ENCODE peak calls at places on chromosomes 7 and 10, in five cellular contexts. D is left ventricle myocardium inferior; T is lower lobe of right lung; L is stimulated activated CD8-positive, alpha-beta memory T cell treated with anti-CD3 and anti-CD28 coated beads, Interleukin-4, amount 100 ng/mL, for 1 hour; B is NCI-H2029. Q is an unnamed sample.

GRCh38 chr10:1241322-1241890 is 185.2 kb downstream of the WDR37 start:
- DNase-seq in D (no peak), T (no peak), L (no peak), B (no peak), Q (no peak)

GRCh38 chr7:28163955-28164354 is 16.6 kb downstream of the JAZF1 start:
- DNase-seq in D (no peak), T (no peak), L (no peak), B (no peak), Q (no peak)

GRCh38 chr10:132722980-132723970 is 62.7 kb downstream of the NKX6-2 start:
- DNase-seq in D (no peak), T (no peak), L (no peak), B (no peak), Q (no peak)

GRCh38 chr7:44460325-44460724 is 30.1 kb downstream of the NUDCD3 start:
- DNase-seq in D (no peak), T (no peak), L (peak; percentile 22), B (no peak), Q (no peak)

GRCh38 chr7:112416127-112416526 is 34.1 kb upstream of the IFRD1 start:
- DNase-seq in D (no peak), T (no peak), L (no peak), B (no peak), Q (no peak)

GRCh38 chr7:90006988-90007387 is 147.3 kb upstream of the STEAP1 start:
- DNase-seq in D (no peak), T (no peak), L (no peak), B (no peak), Q (no peak)

GRCh38 chr7:52486267-52486666 is 549.2 kb upstream of the POM121L12 start:
- DNase-seq in D (no peak), T (no peak), L (no peak), B (no peak), Q (no peak)

GRCh38 chr7:106775552-106775936 is 89.5 kb upstream of the PIK3CG start:
- DNase-seq in D (no peak), T (no peak), L (no peak), B (no peak), Q (no peak)

GRCh38 chr7:99525713-99526440 is 21.4 kb downstream of the ZKSCAN5 start:
- DNase-seq in D (no peak), T (no peak), L (no peak), B (no peak), Q (no peak)

GRCh38 chr10:51423121-51423452 is 276.3 kb downstream of the CSTF2T start:
- DNase-seq in D (no peak), T (no peak), L (no peak), B (no peak), Q (no peak)

GRCh38 chr7:51060536-51060935 is 256.1 kb downstream of the COBL start:
- DNase-seq in D (no peak), T (no peak), L (no peak), B (no peak), Q (no peak)

GRCh38 chr7:48255046-48255445 is 83.8 kb downstream of the ABCA13 start:
- DNase-seq in D (no peak), T (no peak), L (no peak), B (no peak), Q (no peak)

GRCh38 chr10:44891721-44892120 is 19.4 kb upstream of the TMEM72 start:
- DNase-seq in D (no peak), T (no peak), L (no peak), B (no peak), Q (no peak)

GRCh38 chr10:120746016-120746755 is 105.0 kb upstream of the WDR11 start:
- DNase-seq in D (no peak), T (no peak), L (no peak), B (no peak), Q (no peak)

GRCh38 chr7:64308019-64308275 is 5.8 kb upstream of the ZNF736 start:
- DNase-seq in D (no peak), T (no peak), L (no peak), B (no peak), Q (no peak)

GRCh38 chr7:128737867-128738390 is 1.2 kb upstream of the CALU start:
- DNase-seq in D (no peak), T (no peak), L (no peak), B (no peak), Q (no peak)

GRCh38 chr10:88127766-88128165 is 264.3 kb downstream of the PTEN start:
- DNase-seq in D (no peak), T (no peak), L (no peak), B (no peak), Q (no peak)

GRCh38 chr7:141012696-141013344 is 1.9 kb downstream of the MRPS33 start:
- DNase-seq in D (no peak), T (no peak), L (no peak), B (no peak), Q (no peak)

GRCh38 chr7:77917500-77918262 is 119.1 kb downstream of the PHTF2 start:
- DNase-seq in D (no peak), T (no peak), L (no peak), B (no peak), Q (no peak)

GRCh38 chr7:135939-136338 is 56.4 kb upstream of the FAM20C start:
- DNase-seq in D (no peak), T (no peak), L (no peak), B (no peak), Q (no peak)

GRCh38 chr10:95445837-95446347 is 115.3 kb downstream of the SORBS1 start:
- DNase-seq in D (peak; percentile 24), T (peak; percentile 53), L (no peak), B (no peak), Q (peak; percentile 86)

GRCh38 chr7:128176696-128177095 is 64.4 kb upstream of the LEP start:
- DNase-seq in D (no peak), T (no peak), L (no peak), B (no peak), Q (no peak)

GRCh38 chr10:9792181-9792580 is 1225.5 kb upstream of the CELF2 start:
- DNase-seq in D (no peak), T (no peak), L (no peak), B (no peak), Q (no peak)

GRCh38 chr7:64630496-64630895 is 35.4 kb upstream of the ZNF107 start:
- DNase-seq in D (no peak), T (no peak), L (no peak), B (no peak), Q (no peak)

GRCh38 chr10:112643600-112643999 is 196.6 kb downstream of the VTI1A start:
- DNase-seq in D (no peak), T (no peak), L (no peak), B (no peak), Q (no peak)

GRCh38 chr10:104368406-104368805 is 14.8 kb downstream of the CFAP58 start:
- DNase-seq in D (no peak), T (no peak), L (no peak), B (no peak), Q (no peak)